ENCODE peak calls at places on chromosomes 1 and 21, in seven cellular contexts. H, W, X, Q, I, E and N are unnamed samples.

GRCh38 chr1:165773324-165773965 is 4.8 kb upstream of the TMCO1 start:
- DNase-seq in H (no peak), W (no peak), X (peak; percentile 92), Q (peak; percentile 53), I (peak; percentile 92), E (no peak), N (no peak)

GRCh38 chr1:178540646-178541045 is 27.7 kb downstream of the TEX35 start:
- DNase-seq in H (no peak), W (no peak), X (peak; percentile 55), Q (no peak), I (peak; percentile 94), E (no peak), N (peak; percentile 64)

GRCh38 chr1:180269848-180270766 is 40.0 kb downstream of the LHX4 start:
- DNase-seq in H (peak; percentile 85), W (no peak), X (peak; percentile 52), Q (no peak), I (peak; percentile 26), E (peak; percentile 39), N (peak; percentile 71)

GRCh38 chr1:27519341-27520258 is 29.6 kb upstream of the WASF2 start:
- DNase-seq in H (no peak), W (no peak), X (no peak), Q (no peak), I (no peak), E (peak; percentile 81), N (no peak)

GRCh38 chr21:45531393-45532215 is 10.6 kb downstream of the SLC19A1 start:
- DNase-seq in H (no peak), W (no peak), X (no peak), Q (no peak), I (no peak), E (no peak), N (no peak)

GRCh38 chr1:153789478-153790148 is 14.4 kb downstream of the SLC27A3 start:
- DNase-seq in H (peak; percentile 39), W (no peak), X (no peak), Q (no peak), I (peak; percentile 49), E (no peak), N (peak; percentile 3)

GRCh38 chr1:226708967-226709396 is 30.1 kb downstream of the ITPKB start:
- DNase-seq in H (no peak), W (no peak), X (no peak), Q (no peak), I (peak; percentile 7), E (no peak), N (no peak)

GRCh38 chr1:27592600-27593340 is 11.2 kb downstream of the AHDC1 start:
- DNase-seq in H (peak; percentile 83), W (no peak), X (no peak), Q (no peak), I (no peak), E (peak; percentile 91), N (no peak)

GRCh38 chr1:119471566-119471965 is 35.4 kb upstream of the HSD3B1 start:
- DNase-seq in H (peak; percentile 17), W (no peak), X (no peak), Q (no peak), I (no peak), E (no peak), N (no peak)

GRCh38 chr1:155073377-155074272 is 5.0 kb upstream of the EFNA3 start:
- DNase-seq in H (no peak), W (peak; percentile 41), X (no peak), Q (no peak), I (no peak), E (no peak), N (no peak)

GRCh38 chr21:46455575-46456385 is 2.9 kb upstream of the DIP2A start:
- DNase-seq in H (no peak), W (no peak), X (peak; percentile 64), Q (peak; percentile 6), I (peak; percentile 84), E (no peak), N (no peak)

GRCh38 chr1:41591891-41592290 is 107.4 kb upstream of the EDN2 start:
- DNase-seq in H (no peak), W (no peak), X (no peak), Q (no peak), I (no peak), E (no peak), N (no peak)

GRCh38 chr1:35574655-35575400 is 1.7 kb downstream of the TFAP2E start:
- DNase-seq in H (peak; percentile 55), W (no peak), X (peak; percentile 47), Q (no peak), I (no peak), E (no peak), N (no peak)

GRCh38 chr1:91013302-91013701 is 8.5 kb downstream of the ZNF644 start:
- DNase-seq in H (no peak), W (no peak), X (no peak), Q (no peak), I (no peak), E (no peak), N (no peak)
- H3K4me3 ChIP-seq in H (no peak overlapping the region), W (no peak overlapping the region), X (no peak overlapping the region), Q (no peak overlapping the region), I (no peak overlapping the region), E (no peak overlapping the region), N (no peak overlapping the region)

GRCh38 chr1:216531308-216532239 is 108.3 kb upstream of the USH2A start:
- DNase-seq in H (peak; percentile 16), W (no peak), X (peak; percentile 46), Q (no peak), I (peak; percentile 36), E (no peak), N (no peak)
- H3K27ac ChIP-seq in H (no peak overlapping the region), W (no peak overlapping the region), X (no peak overlapping the region), Q (no peak overlapping the region), I (no peak overlapping the region), E (no peak overlapping the region), N (peak overlapping the region; percentile 12)

GRCh38 chr1:156245451-156246232 is 2.2 kb downstream of the PAQR6 start:
- DNase-seq in H (peak; percentile 75), W (no peak), X (no peak), Q (no peak), I (peak; percentile 43), E (no peak), N (peak; percentile 43)
- TF ChIP-seq EZH2phosphoT487 in H (no peak), W (no peak), X (no peak), Q (no peak), I (no peak), E (no peak), N (no peak)

GRCh38 chr1:209584186-209584776 is 767 bp downstream of the CAMK1G start:
- DNase-seq in H (no peak), W (no peak), X (no peak), Q (no peak), I (no peak), E (peak; percentile 27), N (no peak)

GRCh38 chr1:209585197-209585596 is 1.7 kb downstream of the CAMK1G start:
- DNase-seq in H (no peak), W (no peak), X (no peak), Q (no peak), I (no peak), E (no peak), N (no peak)

GRCh38 chr1:209586341-209586740 is 2.8 kb downstream of the CAMK1G start:
- DNase-seq in H (no peak), W (no peak), X (no peak), Q (no peak), I (no peak), E (no peak), N (no peak)

GRCh38 chr1:209587778-209588177 is 4.3 kb downstream of the CAMK1G start:
- DNase-seq in H (no peak), W (no peak), X (peak; percentile 93), Q (no peak), I (peak; percentile 55), E (no peak), N (peak; percentile 19)

DNA sequence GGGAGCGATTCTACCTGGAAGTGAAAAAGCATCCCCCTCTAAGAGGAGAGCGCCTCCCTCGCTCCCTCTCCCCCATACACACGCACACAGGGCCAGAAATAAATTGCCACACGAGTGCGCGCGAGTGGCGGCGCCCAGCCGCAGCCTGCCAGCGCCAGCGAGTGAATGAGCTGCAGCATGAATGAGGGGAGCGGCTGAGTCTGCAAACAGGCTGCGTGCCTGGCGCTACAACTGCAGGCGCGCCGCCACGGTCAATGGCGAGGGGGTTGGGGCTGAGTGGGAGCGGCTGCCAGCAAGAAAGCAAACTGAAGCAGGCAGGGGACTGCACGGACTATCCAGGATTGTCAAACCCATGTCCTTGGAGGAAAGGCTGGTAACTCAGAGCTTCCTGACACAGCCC is 2.2 kb downstream of the CAMK1G start:
- DNase-seq in H (peak; percentile 63), W (no peak), X (peak; percentile 68), Q (no peak), I (peak; percentile 83), E (peak; percentile 65), N (peak; percentile 83)
- H3K4me3 ChIP-seq in H (peak overlapping the region; percentile 56), W (no peak overlapping the region), X (peak overlapping the region; percentile 54), Q (no peak overlapping the region), I (peak overlapping the region; percentile 53), E (peak overlapping the region; percentile 21), N (no peak overlapping the region)

GRCh38 chr1:205270764-205271163 is 43.0 kb downstream of the TMCC2 start:
- DNase-seq in H (no peak), W (no peak), X (peak; percentile 94), Q (peak; percentile 46), I (peak; percentile 68), E (no peak), N (peak; percentile 41)
- H3K27ac ChIP-seq in H (no peak overlapping the region), W (no peak overlapping the region), X (peak overlapping the region; percentile 54), Q (peak overlapping the region; percentile 11), I (no peak overlapping the region), E (no peak overlapping the region), N (no peak overlapping the region)